ENCODE peak calls at places on chromosomes 16 and 17, in ten cellular contexts. M is AG04450, W is tibial nerve, O is cardiac muscle cell, U is mesenchymal stem cell, Z is Karpas-422, D is uterus, K is substantia nigra, P is keratinocyte, A is thyroid gland. R is an unnamed sample.

GRCh38 chr16:84753412-84754325 is 53.9 kb downstream of the USP10 start:
- DNase-seq in P (no peak), A (no peak), O (no peak), K (no peak), M (no peak), W (no peak), D (no peak), Z (no peak), U (peak; percentile 18), R (peak; percentile 10)

GRCh38 chr16:10828851-10829331 is 10.3 kb upstream of the TVP23A start:
- DNase-seq in A (peak; percentile 99), P (no peak), D (peak; percentile 90), K (peak; percentile 17), Z (no peak), W (peak; percentile 84), O (no peak), M (peak; percentile 27), U (no peak), R (no peak)

GRCh38 chr17:20095366-20096080 is 86.4 kb downstream of the SPECC1 start:
- DNase-seq in M (no peak), P (no peak), A (peak; percentile 70), Z (no peak), W (peak; percentile 76), K (no peak), U (peak; percentile 30), O (peak; percentile 77), D (peak; percentile 66), R (peak; percentile 77)

GRCh38 chr16:1037023-1037933 is 35.3 kb upstream of the SSTR5 start:
- DNase-seq in M (no peak), D (no peak), P (peak; percentile 32), U (no peak), Z (no peak), K (no peak), A (no peak), O (no peak), W (no peak), R (peak; percentile 86)

GRCh38 chr16:55248494-55248893 is 75.5 kb upstream of the IRX6 start:
- DNase-seq in Z (no peak), W (no peak), K (no peak), A (no peak), D (no peak), P (no peak), O (peak; percentile 32), M (no peak), U (no peak), R (no peak)

GRCh38 chr16:88584676-88585075 is 14.5 kb downstream of the ZC3H18 start:
- DNase-seq in A (no peak), D (no peak), P (no peak), Z (no peak), U (no peak), M (no peak), O (no peak), W (no peak), K (no peak), R (no peak)

GRCh38 chr16:17375388-17376304 is 95.1 kb downstream of the XYLT1 start:
- DNase-seq in U (no peak), M (no peak), W (no peak), O (no peak), D (no peak), P (no peak), K (no peak), A (no peak), Z (peak; percentile 54), R (no peak)

GRCh38 chr17:55458977-55459376 is 37.3 kb upstream of the MMD start:
- DNase-seq in K (no peak), U (peak; percentile 82), M (no peak), P (peak; percentile 68), W (no peak), O (no peak), A (no peak), Z (no peak), D (no peak), R (no peak)

GRCh38 chr16:87608400-87608985 is 6.2 kb downstream of the JPH3 start:
- DNase-seq in P (peak; percentile 15), W (peak; percentile 50), M (peak; percentile 13), U (peak; percentile 67), A (peak; percentile 70), O (peak; percentile 88), K (no peak), D (no peak), Z (peak; percentile 71), R (no peak)

GRCh38 chr17:82534401-82534812 is 14.9 kb downstream of the FOXK2 start:
- DNase-seq in A (no peak), K (no peak), P (no peak), D (no peak), O (no peak), U (no peak), Z (no peak), M (no peak), W (no peak), R (no peak)
- H3K27ac ChIP-seq in A (no peak overlapping the region), K (no peak overlapping the region), P (peak overlapping the region; percentile 80), D (peak overlapping the region; percentile 94), O (peak overlapping the region; percentile 94), U (no peak overlapping the region), Z (no peak overlapping the region), M (no peak overlapping the region), W (no peak overlapping the region), R (no peak overlapping the region)

DNA sequence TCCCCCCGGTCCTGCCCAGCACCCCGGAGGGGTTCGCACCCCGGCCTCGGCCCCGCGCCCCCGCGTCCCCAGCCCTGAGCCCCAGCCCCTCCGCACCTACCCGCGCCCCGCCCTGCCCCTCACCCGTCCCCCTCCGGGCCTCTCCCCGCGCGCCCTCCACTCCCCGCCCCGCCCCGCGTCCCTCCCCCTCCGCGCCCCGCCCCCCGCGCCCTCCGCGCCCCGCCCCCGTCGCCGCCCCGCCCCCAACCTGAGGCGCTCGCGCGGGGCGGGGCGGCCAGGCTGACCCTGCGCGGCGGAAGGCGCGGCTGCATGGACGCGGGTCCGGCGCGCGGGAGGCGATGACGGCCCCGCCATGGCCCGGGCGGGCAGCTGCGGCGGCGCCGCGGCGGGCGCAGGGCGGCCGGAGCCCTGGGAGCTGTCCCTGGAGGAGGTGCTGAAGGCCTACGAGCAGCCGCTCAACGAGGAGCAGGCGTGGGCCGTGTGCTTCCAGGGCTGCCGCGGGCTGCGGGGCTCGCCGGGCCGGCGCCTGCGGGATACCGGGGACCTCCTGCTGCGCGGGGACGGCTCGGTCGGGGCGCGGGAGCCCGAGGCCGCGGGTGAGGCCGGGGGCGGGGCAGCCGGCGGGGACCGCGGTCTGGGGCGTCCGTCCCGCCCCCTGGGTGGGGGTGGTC is at the start of gene SPIRE2:
- DNase-seq in O (peak; percentile 94), P (no peak), A (peak; percentile 79), W (peak; percentile 38), Z (peak; percentile 90), U (peak; percentile 81), D (peak; percentile 56), M (no peak), K (no peak), R (peak; percentile 52)
- H3K27ac ChIP-seq in O (peak within 1 kb of the TSS; percentile 65), P (no peak within 1 kb of the TSS), A (peak within 1 kb of the TSS; percentile 74), W (peak within 1 kb of the TSS; percentile 62), Z (no peak within 1 kb of the TSS), U (no peak within 1 kb of the TSS), D (no peak within 1 kb of the TSS), M (peak within 1 kb of the TSS; percentile 39), K (no peak within 1 kb of the TSS), R (peak within 1 kb of the TSS; percentile 74)

DNA sequence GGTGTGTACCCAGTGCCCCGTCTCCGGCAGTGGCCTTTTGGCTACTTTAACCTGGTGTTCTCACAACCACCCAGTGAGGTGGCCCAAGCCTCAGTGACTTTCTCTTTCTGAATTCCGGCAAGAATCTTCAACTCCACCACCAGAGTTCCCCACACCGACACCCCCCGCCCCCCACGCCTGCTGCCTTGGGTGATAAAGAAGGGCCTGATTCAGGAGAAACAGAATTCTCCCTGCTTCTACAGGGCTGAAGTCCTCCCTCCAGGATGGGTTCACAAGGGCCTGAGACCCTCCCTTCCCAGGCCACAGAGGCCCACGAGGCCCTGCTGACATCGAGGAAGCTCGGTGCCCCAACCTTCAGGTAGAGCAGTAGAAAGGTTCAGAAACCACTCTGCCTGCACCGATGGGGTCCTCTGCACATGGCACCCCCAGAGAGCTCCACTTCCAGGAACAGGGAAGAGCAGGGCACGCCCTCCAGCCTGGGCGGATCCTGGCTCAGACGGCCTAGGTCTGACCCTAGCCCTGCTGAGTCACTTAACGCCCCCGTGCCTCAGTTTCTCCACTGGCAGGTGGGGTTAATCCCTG is 859 bp downstream of the CENPX start:
- DNase-seq in M (no peak), O (no peak), A (no peak), W (no peak), Z (peak; percentile 60), P (no peak), D (no peak), K (no peak), U (peak; percentile 17), R (no peak)
- H3K27ac ChIP-seq in M (no peak overlapping the region), O (no peak overlapping the region), A (no peak overlapping the region), W (peak overlapping the region; percentile 80), Z (peak overlapping the region; percentile 61), P (peak overlapping the region; percentile 40), D (peak overlapping the region; percentile 77), K (peak overlapping the region; percentile 53), U (no peak overlapping the region), R (peak overlapping the region; percentile 72)

GRCh38 chr16:2460391-2460713 is 443 bp downstream of the TEDC2 start:
- DNase-seq in A (no peak), P (no peak), O (no peak), M (no peak), U (no peak), Z (no peak), D (no peak), W (no peak), K (no peak), R (no peak)

GRCh38 chr16:2460916-2461315 is 1.0 kb downstream of the TEDC2 start:
- DNase-seq in Z (no peak), M (no peak), O (no peak), A (no peak), U (no peak), W (no peak), K (no peak), P (no peak), D (no peak), R (no peak)

GRCh38 chr16:2458887-2459646 is 842 bp upstream of the TEDC2 start:
- DNase-seq in U (no peak), M (no peak), A (no peak), P (no peak), K (no peak), D (no peak), Z (peak; percentile 65), O (no peak), W (no peak), R (peak; percentile 35)

GRCh38 chr16:2457946-2458345 is 2.0 kb upstream of the TEDC2 start:
- DNase-seq in U (no peak), W (no peak), O (no peak), D (no peak), Z (no peak), K (no peak), P (no peak), M (no peak), A (no peak), R (no peak)

DNA sequence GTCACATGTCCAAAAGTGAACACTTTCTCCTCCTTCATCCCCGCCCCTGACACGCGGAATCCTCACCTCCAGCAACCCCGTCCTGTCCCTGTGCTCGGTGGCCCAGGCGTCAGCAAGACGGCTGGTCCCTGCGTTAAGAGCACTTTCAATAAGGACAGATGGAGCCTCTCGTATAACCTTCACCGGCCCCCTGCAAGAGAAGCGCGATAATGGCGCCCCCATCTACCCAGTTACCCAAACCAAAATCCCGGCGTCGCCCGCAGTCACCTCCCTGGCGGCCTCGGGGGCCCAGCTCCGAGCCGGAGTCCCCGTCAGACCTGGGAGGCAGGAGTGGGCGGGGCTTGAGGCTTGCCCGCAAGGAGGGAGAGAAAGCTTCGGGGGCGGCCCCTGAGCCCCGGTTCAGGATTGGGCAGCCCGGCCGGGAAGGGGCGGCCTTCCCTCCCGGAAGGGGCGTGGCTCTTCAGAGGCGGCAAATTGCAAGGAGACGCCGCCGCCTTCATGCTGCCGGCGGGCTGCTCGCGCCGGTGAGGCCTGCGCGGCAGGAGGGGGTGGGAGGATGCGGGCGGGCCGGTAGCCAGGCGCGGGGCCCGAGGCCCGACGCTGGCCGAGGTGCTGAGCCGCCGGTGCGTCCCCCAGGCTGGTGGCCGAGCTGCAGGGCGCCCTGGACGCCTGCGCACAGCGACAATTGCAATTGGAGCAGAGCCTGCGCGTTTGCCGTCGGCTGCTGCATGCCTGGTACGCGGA is at the start of gene TEDC2:
- DNase-seq in M (peak; percentile 74), U (peak; percentile 94), D (peak; percentile 95), Z (peak; percentile 99), W (peak; percentile 93), O (peak; percentile 98), A (peak; percentile 98), P (peak; percentile 74), K (peak; percentile 68), R (peak; percentile 98)
- H3K27ac ChIP-seq in M (peak within 1 kb of the TSS; percentile 2), U (no peak within 1 kb of the TSS), D (peak within 1 kb of the TSS; percentile 26), Z (peak within 1 kb of the TSS; percentile 76), W (peak within 1 kb of the TSS; percentile 31), O (peak within 1 kb of the TSS; percentile 42), A (no peak within 1 kb of the TSS), P (peak within 1 kb of the TSS; percentile 8), K (peak within 1 kb of the TSS; percentile 58), R (peak within 1 kb of the TSS; percentile 91)

R was measured in WERI-Rb-1.